ENCODE peak calls at places on chromosomes 12 and 14, in four cellular contexts. P is lower lobe of right lung; O is aorta; A is CD4-positive, alpha-beta T cell. Y is an unnamed sample.

GRCh38 chr12:131671871-131672270 is 39.0 kb upstream of the SFSWAP start:
- DNase-seq in P (no peak), O (no peak), A (no peak), Y (no peak)

GRCh38 chr12:118650586-118650960 is 274.2 kb downstream of the SUDS3 start:
- DNase-seq in P (no peak), O (no peak), A (no peak), Y (no peak)

GRCh38 chr14:77790566-77791224 is 9.2 kb upstream of the ADCK1 start:
- DNase-seq in P (no peak), O (no peak), A (no peak), Y (no peak)

GRCh38 chr12:54658306-54659264 is 10.4 kb upstream of the DCD start:
- DNase-seq in P (peak; percentile 50), O (no peak), A (peak; percentile 13), Y (peak; percentile 89)

GRCh38 chr12:19643635-19644034 is 204.3 kb downstream of the AEBP2 start:
- DNase-seq in P (no peak), O (no peak), A (no peak), Y (peak; percentile 64)

GRCh38 chr14:76407449-76408150 is 31.7 kb downstream of the ESRRB start:
- DNase-seq in P (peak; percentile 16), O (peak; percentile 17), A (no peak), Y (no peak)

GRCh38 chr12:49828143-49829091 is at the start of gene NCKAP5L:
- DNase-seq in P (peak; percentile 99), O (peak; percentile 99), A (peak; percentile 91), Y (peak; percentile 98)

GRCh38 chr12:22377731-22378496 is 43.4 kb upstream of the ST8SIA1 start:
- DNase-seq in P (no peak), O (no peak), A (no peak), Y (peak; percentile 13)

GRCh38 chr14:97022741-97023140 is 225.6 kb downstream of the VRK1 start:
- DNase-seq in P (no peak), O (no peak), A (no peak), Y (no peak)

GRCh38 chr12:48770756-48771155 is 18.1 kb downstream of the ADCY6 start:
- DNase-seq in P (no peak), O (no peak), A (no peak), Y (no peak)

GRCh38 chr12:121719926-121720414 is 7.4 kb downstream of the TMEM120B start:
- DNase-seq in P (no peak), O (no peak), A (no peak), Y (peak; percentile 40)

GRCh38 chr14:54108481-54109471 is 152.2 kb upstream of the BMP4 start:
- DNase-seq in P (no peak), O (no peak), A (no peak), Y (no peak)

GRCh38 chr14:65167072-65167645 is 64.8 kb upstream of the MAX start:
- DNase-seq in P (no peak), O (no peak), A (no peak), Y (no peak)

GRCh38 chr12:52045794-52046199 is 5.4 kb upstream of the NR4A1 start:
- DNase-seq in P (peak; percentile 84), O (peak; percentile 77), A (no peak), Y (no peak)

GRCh38 chr12:14239935-14240872 is 125.3 kb upstream of the ATF7IP start:
- DNase-seq in P (peak; percentile 62), O (peak; percentile 65), A (no peak), Y (peak; percentile 22)

GRCh38 chr12:109497675-109498074 is 20.2 kb downstream of the UBE3B start:
- DNase-seq in P (no peak), O (no peak), A (no peak), Y (no peak)

GRCh38 chr12:53300187-53300586 is 692 bp downstream of the MYG1 start:
- DNase-seq in P (no peak), O (no peak), A (no peak), Y (no peak)

GRCh38 chr12:104510145-104510872 is 53.6 kb downstream of the CHST11 start:
- DNase-seq in P (no peak), O (no peak), A (no peak), Y (no peak)

GRCh38 chr12:11836282-11836963 is 186.9 kb downstream of the ETV6 start:
- DNase-seq in P (peak; percentile 77), O (peak; percentile 83), A (no peak), Y (no peak)

GRCh38 chr12:13465641-13466040 is 269.1 kb downstream of the EMP1 start:
- DNase-seq in P (no peak), O (no peak), A (no peak), Y (no peak)

GRCh38 chr12:123131879-123132402 is 18.9 kb downstream of the PITPNM2 start:
- DNase-seq in P (peak; percentile 69), O (no peak), A (peak; percentile 38), Y (no peak)

GRCh38 chr14:68789002-68789797 is 3.7 kb downstream of the ZFP36L1 start:
- DNase-seq in P (peak; percentile 91), O (peak; percentile 92), A (peak; percentile 81), Y (peak; percentile 85)

GRCh38 chr12:47039756-47040155 is 39.7 kb upstream of the PCED1B start:
- DNase-seq in P (no peak), O (no peak), A (no peak), Y (no peak)

GRCh38 chr14:69582207-69582606 is 7.5 kb upstream of the CCDC177 start:
- DNase-seq in P (no peak), O (no peak), A (no peak), Y (no peak)

GRCh38 chr12:69901141-69901900 is 76.3 kb downstream of the MYRFL start:
- DNase-seq in P (no peak), O (no peak), A (no peak), Y (no peak)

GRCh38 chr14:25349269-25349668 is 299.3 kb upstream of the STXBP6 start:
- DNase-seq in P (no peak), O (no peak), A (no peak), Y (no peak)

GRCh38 chr12:12081836-12082497 is 11.2 kb downstream of the BCL2L14 start:
- DNase-seq in P (no peak), O (no peak), A (no peak), Y (peak; percentile 31)

GRCh38 chr14:60651051-60651935 is 2.0 kb upstream of the SIX1 start:
- DNase-seq in P (no peak), O (no peak), A (no peak), Y (no peak)

GRCh38 chr12:125579916-125580315 is 514.7 kb downstream of the AACS start:
- DNase-seq in P (no peak), O (no peak), A (no peak), Y (no peak)

GRCh38 chr12:24584032-24584675 is 364.7 kb downstream of the BCAT1 start:
- DNase-seq in P (peak; percentile 47), O (peak; percentile 40), A (no peak), Y (no peak)

GRCh38 chr14:94111276-94112095 is 950 bp downstream of the IFI27 start:
- DNase-seq in P (no peak), O (no peak), A (no peak), Y (no peak)

GRCh38 chr12:19988457-19988856 is 379.9 kb upstream of the PDE3A start:
- DNase-seq in P (no peak), O (no peak), A (no peak), Y (no peak)

GRCh38 chr12:57151741-57152407 is 4.5 kb upstream of the LRP1-AS start:
- DNase-seq in P (no peak), O (peak; percentile 86), A (no peak), Y (no peak)

GRCh38 chr12:96257550-96258392 is 63.6 kb downstream of the ELK3 start:
- DNase-seq in P (no peak), O (no peak), A (no peak), Y (no peak)
- H3K27ac ChIP-seq in P (peak overlapping the region; percentile 25), O (no peak overlapping the region), A (peak overlapping the region; percentile 37), Y (no peak overlapping the region)

DNA sequence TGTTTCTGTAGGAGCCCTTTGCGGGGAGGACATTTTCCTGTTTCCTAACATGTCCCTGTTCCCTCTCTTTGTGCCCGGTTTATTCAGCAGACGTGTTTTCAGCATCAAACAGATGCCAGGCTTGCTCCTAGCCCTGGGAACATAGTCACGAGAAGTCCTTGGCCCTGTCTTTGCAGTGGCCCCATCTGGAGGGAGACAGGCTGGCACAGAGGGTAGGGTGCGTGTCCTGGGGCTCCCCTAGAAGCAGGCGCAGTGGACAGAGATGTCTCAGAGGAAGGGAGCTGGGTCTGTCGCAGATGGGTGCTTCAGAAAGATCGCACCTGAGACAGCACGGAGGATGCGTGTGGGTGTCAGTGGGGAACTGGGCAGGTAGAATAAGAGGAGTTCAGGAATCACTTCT is 75.0 kb upstream of the DYNC1H1 start:
- DNase-seq in P (no peak), O (no peak), A (no peak), Y (no peak)
- H3K27ac ChIP-seq in P (no peak overlapping the region), O (no peak overlapping the region), A (no peak overlapping the region), Y (no peak overlapping the region)

DNA sequence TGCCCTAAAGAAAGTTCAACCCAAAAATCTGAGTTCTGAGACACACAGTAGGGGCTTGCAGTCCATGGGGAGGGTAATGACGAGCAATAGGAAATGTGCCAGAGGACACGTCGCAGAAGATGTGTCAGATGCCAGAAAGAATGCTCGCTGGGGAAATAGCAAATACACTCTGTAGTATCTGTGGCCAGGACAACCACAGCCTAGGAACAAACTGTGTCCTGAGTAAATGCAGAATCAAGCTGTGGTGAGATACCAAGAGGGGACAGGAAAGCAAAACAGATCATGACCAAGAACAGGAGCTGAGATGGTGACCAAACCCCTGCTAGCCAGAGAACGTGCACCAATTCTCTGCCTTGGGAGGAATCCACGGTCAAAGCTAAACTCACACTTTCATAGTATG is 9.1 kb downstream of the CRACR2A start:
- DNase-seq in P (no peak), O (no peak), A (no peak), Y (no peak)
- H3K27ac ChIP-seq in P (no peak overlapping the region), O (no peak overlapping the region), A (no peak overlapping the region), Y (no peak overlapping the region)

GRCh38 chr12:27183342-27183741 is 60.7 kb upstream of the STK38L start:
- DNase-seq in P (no peak), O (no peak), A (no peak), Y (no peak)
- H3K27ac ChIP-seq in P (no peak overlapping the region), O (peak overlapping the region; percentile 54), A (no peak overlapping the region), Y (no peak overlapping the region)

GRCh38 chr14:71394386-71394785 is 487.1 kb downstream of the PCNX1 start:
- DNase-seq in P (no peak), O (no peak), A (no peak), Y (no peak)
- H3K27ac ChIP-seq in P (no peak overlapping the region), O (no peak overlapping the region), A (no peak overlapping the region), Y (no peak overlapping the region)

GRCh38 chr14:62144863-62145262 is 382.6 kb downstream of the SNAPC1 start:
- DNase-seq in P (no peak), O (no peak), A (no peak), Y (no peak)
- H3K27ac ChIP-seq in P (no peak overlapping the region), O (no peak overlapping the region), A (no peak overlapping the region), Y (no peak overlapping the region)